ENCODE peak calls at places on chromosomes 6 and 20, in nine cellular contexts. D is IMR-90, Z is gastrocnemius medialis, F is spleen, E is adrenal gland, R is tibial nerve, H is transverse colon, V is A549, K is H1. G is an unnamed sample.

GRCh38 chr20:63538204-63539091 is 1.3 kb upstream of the PTK6 start:
- DNase-seq in Z (no peak), E (no peak), D (peak), K (no peak), V (no peak), H (peak), F (no peak), R (no peak), G (peak)

GRCh38 chr6:32635526-32636123 is 1.6 kb upstream of the HLA-DQA1 start:
- DNase-seq in R (no peak), F (no peak), E (no peak), H (no peak), D (no peak), Z (no peak), V (no peak), K (no peak), G (no peak)

GRCh38 chr6:81075974-81076373 is 676.5 kb downstream of the TENT5A start:
- DNase-seq in V (no peak), R (no peak), H (no peak), Z (no peak), K (no peak), D (peak), F (no peak), E (no peak), G (no peak)

GRCh38 chr20:1569417-1569861 is 11.9 kb upstream of the SIRPD start:
- DNase-seq in V (peak), H (no peak), R (no peak), Z (no peak), D (peak), F (peak), E (peak), K (no peak), G (no peak)

GRCh38 chr6:91117550-91117949 is 530.7 kb upstream of the MAP3K7 start:
- DNase-seq in Z (no peak), K (no peak), F (no peak), V (no peak), H (no peak), E (no peak), D (no peak), R (no peak), G (no peak)

GRCh38 chr6:118551673-118552063 is 3.6 kb downstream of the PLN start:
- DNase-seq in K (no peak), Z (no peak), E (no peak), V (no peak), D (peak), H (no peak), F (no peak), R (no peak), G (no peak)

GRCh38 chr6:144278659-144279314 is 6.3 kb upstream of the UTRN start:
- DNase-seq in D (no peak), R (no peak), F (no peak), K (no peak), Z (no peak), E (no peak), V (no peak), H (no peak), G (no peak)

GRCh38 chr20:44039147-44039546 is 124.5 kb downstream of the TOX2 start:
- DNase-seq in E (no peak), R (no peak), F (peak), D (no peak), Z (no peak), H (no peak), V (no peak), K (no peak), G (no peak)

GRCh38 chr6:131693384-131693783 is 7.8 kb downstream of the OR2A4 start:
- DNase-seq in E (no peak), V (no peak), R (no peak), F (no peak), K (no peak), H (no peak), D (no peak), Z (no peak), G (no peak)

GRCh38 chr6:152696543-152696942 is 1.2 kb upstream of the MYCT1 start:
- DNase-seq in E (no peak), D (peak), H (no peak), Z (no peak), R (no peak), V (peak), K (no peak), F (no peak), G (no peak)

GRCh38 chr6:52976591-52977035 is 18.5 kb downstream of the GSTA4 start:
- DNase-seq in H (peak), V (no peak), D (no peak), R (no peak), F (no peak), E (no peak), Z (no peak), K (no peak), G (peak)

GRCh38 chr6:109455161-109455501 is 441 bp downstream of the MICAL1 start:
- DNase-seq in K (no peak), Z (no peak), E (no peak), F (peak), V (no peak), H (peak), D (no peak), R (peak), G (no peak)

GRCh38 chr20:39190666-39191570 is 228.8 kb downstream of the DHX35 start:
- DNase-seq in H (no peak), E (no peak), K (no peak), Z (no peak), V (peak), F (no peak), R (no peak), D (peak), G (peak)

GRCh38 chr6:51349866-51350265 is 531.2 kb downstream of the TFAP2B start:
- DNase-seq in D (no peak), K (no peak), E (no peak), V (no peak), R (no peak), F (no peak), Z (no peak), H (peak), G (no peak)

GRCh38 chr6:115485400-115485799 is 575.3 kb downstream of the FRK start:
- DNase-seq in K (no peak), H (no peak), D (peak), R (no peak), V (no peak), E (no peak), Z (no peak), F (no peak), G (no peak)

GRCh38 chr6:142835787-142836186 is 109.2 kb downstream of the HIVEP2 start:
- DNase-seq in Z (no peak), V (no peak), H (no peak), R (no peak), D (no peak), K (no peak), E (no peak), F (no peak), G (no peak)

GRCh38 chr6:22102671-22103070 is 194.2 kb downstream of the PRL start:
- DNase-seq in E (no peak), V (no peak), R (no peak), H (no peak), K (no peak), D (peak), Z (no peak), F (no peak), G (no peak)

GRCh38 chr6:24257282-24257681 is 100.6 kb downstream of the DCDC2 start:
- DNase-seq in D (no peak), K (no peak), H (no peak), Z (no peak), R (no peak), V (peak), E (no peak), F (no peak), G (no peak)

GRCh38 chr6:133705071-133705470 is 183.8 kb upstream of the TCF21 start:
- DNase-seq in F (no peak), Z (no peak), K (no peak), H (no peak), D (peak), R (no peak), V (no peak), E (no peak), G (no peak)

GRCh38 chr6:44642870-44643522 is 255.5 kb downstream of the CDC5L start:
- DNase-seq in V (peak), K (no peak), H (no peak), Z (no peak), R (no peak), F (no peak), E (no peak), D (peak), G (no peak)

GRCh38 chr6:118725944-118726343 is 74.6 kb upstream of the CEP85L start:
- DNase-seq in E (no peak), K (no peak), Z (no peak), V (no peak), D (no peak), R (no peak), H (no peak), F (no peak), G (no peak)

GRCh38 chr6:167787896-167788530 is 38.7 kb upstream of the AFDN start:
- DNase-seq in D (no peak), V (no peak), H (no peak), E (no peak), Z (no peak), R (no peak), K (no peak), F (peak), G (no peak)

GRCh38 chr6:135117413-135117968 is 62.9 kb upstream of the HBS1L start:
- DNase-seq in H (no peak), V (no peak), F (no peak), R (no peak), Z (no peak), D (no peak), K (no peak), E (no peak), G (no peak)

GRCh38 chr6:43812850-43813584 is 43.0 kb downstream of the VEGFA start:
- DNase-seq in Z (peak), R (no peak), E (no peak), F (no peak), V (no peak), H (peak), D (peak), K (no peak), G (no peak)

DNA sequence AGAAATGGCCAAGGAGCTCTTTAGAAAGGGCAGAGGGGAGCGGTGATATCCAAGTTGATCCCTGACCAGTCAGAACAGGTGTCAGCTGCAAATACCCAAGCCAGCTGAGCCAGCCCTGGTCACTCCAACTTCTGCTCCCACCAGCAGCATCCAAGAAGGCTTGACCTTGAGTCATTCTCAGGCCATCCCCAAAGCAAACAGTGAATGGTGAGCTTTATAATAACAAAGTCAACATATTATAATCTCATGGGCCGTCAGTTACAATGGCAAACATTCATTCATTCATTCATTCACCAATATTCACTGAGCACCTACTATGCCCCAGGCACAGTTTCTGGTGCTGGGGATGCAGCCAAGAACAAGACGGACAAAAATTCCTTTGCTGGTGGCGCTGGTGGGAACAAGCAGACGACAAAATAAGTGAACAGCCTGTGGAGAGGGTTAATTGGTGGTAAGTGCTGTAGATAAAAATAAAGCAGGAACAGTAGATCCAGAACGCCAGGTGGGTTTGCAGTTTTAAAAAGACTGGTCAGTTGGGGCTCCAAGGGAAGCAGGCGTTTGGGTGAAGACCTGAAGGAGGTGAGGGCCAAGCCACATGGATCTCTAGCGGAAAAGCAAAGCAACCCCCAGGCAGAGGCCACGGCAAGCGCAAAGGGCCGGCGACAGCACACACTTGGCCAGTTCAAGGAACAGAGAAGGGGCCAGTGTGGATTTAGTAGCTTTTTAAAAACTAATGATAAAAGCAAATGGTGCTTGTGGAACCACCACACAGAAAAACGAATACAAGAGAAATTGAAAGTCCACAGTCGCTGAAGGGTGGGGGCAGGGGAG is 131.8 kb upstream of the PTPN1 start:
- DNase-seq in E (no peak), R (no peak), H (no peak), F (no peak), V (no peak), K (no peak), Z (peak), D (peak), G (no peak)
- H3K4me3 ChIP-seq in E (no peak), R (no peak), H (no peak), F (no peak), V (no peak), K (no peak), Z (peak), D (no peak), G (no peak)

GRCh38 chr6:110661426-110661825 is 153.8 kb downstream of the CDK19 start:
- DNase-seq in K (no peak), Z (no peak), F (no peak), E (no peak), H (no peak), D (no peak), R (no peak), V (no peak), G (no peak)

GRCh38 chr6:110664933-110665332 is 150.3 kb downstream of the CDK19 start:
- DNase-seq in E (no peak), F (no peak), D (peak), Z (no peak), V (no peak), H (no peak), R (no peak), K (no peak), G (no peak)

GRCh38 chr6:110665600-110665999 is 149.7 kb downstream of the CDK19 start:
- DNase-seq in K (no peak), V (no peak), F (no peak), E (no peak), D (no peak), Z (no peak), H (no peak), R (no peak), G (no peak)

GRCh38 chr6:110660066-110660655 is 155.1 kb downstream of the CDK19 start:
- DNase-seq in K (no peak), R (no peak), Z (no peak), E (no peak), V (no peak), H (no peak), D (no peak), F (no peak), G (no peak)

DNA sequence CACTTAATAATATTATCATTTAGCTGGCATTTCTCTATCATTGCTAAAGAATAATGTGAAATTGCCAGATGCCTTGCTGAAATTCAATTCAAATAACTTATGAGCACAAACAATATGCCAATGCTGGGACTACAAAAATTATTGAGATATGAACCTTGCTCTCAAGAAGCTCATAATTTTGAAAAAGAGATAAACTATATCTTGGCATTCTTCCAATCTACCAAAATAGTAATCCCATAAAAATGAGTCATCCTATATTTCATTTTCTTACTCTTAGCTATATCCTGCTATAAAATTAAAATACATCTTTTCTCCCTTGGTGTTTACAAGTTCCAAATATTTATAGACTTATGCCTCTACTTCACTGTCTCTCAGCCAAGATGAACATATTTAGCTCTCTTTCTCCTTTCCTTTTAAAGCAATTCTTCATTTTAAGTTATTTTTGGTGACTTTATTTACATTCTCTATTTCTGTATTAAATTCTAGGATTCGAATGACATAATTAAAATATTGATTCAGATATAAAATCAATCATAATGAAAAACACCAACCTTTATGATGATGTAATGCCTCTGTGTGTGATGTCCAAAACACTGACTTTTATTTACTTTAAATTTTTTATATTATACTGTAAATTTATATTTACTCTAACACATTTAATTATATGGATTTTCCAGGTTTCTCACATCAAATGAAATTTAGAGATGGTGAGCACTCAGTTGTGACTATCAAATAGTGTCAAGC is 152.6 kb downstream of the CDK19 start:
- DNase-seq in E (no peak), K (no peak), H (no peak), D (peak), Z (no peak), F (no peak), R (no peak), V (no peak), G (no peak)
- H3K27ac ChIP-seq in E (no peak), K (no peak), H (no peak), D (no peak), Z (no peak), F (no peak), R (no peak), V (no peak), G (no peak)

GRCh38 chr6:26045046-26045938 is 41.9 kb upstream of the HFE start:
- DNase-seq in D (peak), F (peak), E (peak), Z (peak), K (no peak), R (peak), H (peak), V (peak), G (peak)

GRCh38 chr6:26041946-26042345 is 45.3 kb upstream of the HFE start:
- DNase-seq in V (no peak), K (no peak), R (no peak), H (no peak), E (no peak), D (no peak), Z (no peak), F (no peak), G (no peak)

GRCh38 chr6:26045939-26046368 is 41.3 kb upstream of the HFE start:
- DNase-seq in R (no peak), F (no peak), H (no peak), Z (no peak), K (no peak), D (no peak), V (no peak), E (no peak), G (no peak)

GRCh38 chr6:26044140-26045045 is 42.8 kb upstream of the HFE start:
- DNase-seq in D (peak), R (no peak), Z (peak), H (peak), V (peak), K (no peak), E (peak), F (peak), G (peak)

GRCh38 chr6:26043389-26044139 is 43.7 kb upstream of the HFE start:
- DNase-seq in F (peak), E (peak), R (peak), Z (peak), K (no peak), H (peak), D (peak), V (peak), G (peak)
- TF ChIP-seq POLR2A in F (peak), E (peak), R (peak), Z (peak), K (no peak), H (peak), D (peak), V (no peak), G (peak)

GRCh38 chr20:57263767-57264150 is 2.7 kb downstream of the BMP7 start:
- DNase-seq in V (no peak), F (no peak), D (no peak), R (no peak), Z (no peak), K (no peak), H (no peak), E (no peak), G (no peak)
- H3K4me3 ChIP-seq in V (no peak), F (no peak), D (no peak), R (no peak), Z (no peak), K (peak), H (no peak), E (no peak), G (no peak)